ENCODE peak calls at places on chromosomes 5 and 9, in six cellular contexts. Y, Q, K, B, L and N are unnamed samples.

GRCh38 chr5:76527685-76528161 is 95.5 kb downstream of the F2RL2 start:
- DNase-seq in Y (no peak), Q (no peak), K (no peak), B (no peak), L (no peak), N (peak)

GRCh38 chr5:33091571-33092363 is 349.0 kb upstream of the TARS1 start:
- DNase-seq in Y (peak), Q (peak), K (no peak), B (no peak), L (no peak), N (no peak)

GRCh38 chr5:174187001-174187400 is 141.5 kb downstream of the NSG2 start:
- DNase-seq in Y (no peak), Q (no peak), K (no peak), B (no peak), L (no peak), N (no peak)

GRCh38 chr9:121840838-121841760 is 189.7 kb downstream of the DAB2IP start:
- DNase-seq in Y (no peak), Q (no peak), K (no peak), B (no peak), L (no peak), N (peak)

GRCh38 chr9:123451011-123451410 is 95.0 kb downstream of the CRB2 start:
- DNase-seq in Y (no peak), Q (no peak), K (no peak), B (no peak), L (no peak), N (no peak)

GRCh38 chr5:1651971-1652872 is 128.5 kb upstream of the LPCAT1 start:
- DNase-seq in Y (no peak), Q (no peak), K (no peak), B (no peak), L (no peak), N (peak)

GRCh38 chr9:130423272-130423671 is 21.5 kb upstream of the ASS1 start:
- DNase-seq in Y (no peak), Q (no peak), K (no peak), B (no peak), L (no peak), N (peak)

GRCh38 chr5:103224118-103224893 is 34.3 kb upstream of the MACIR start:
- DNase-seq in Y (peak), Q (peak), K (no peak), B (peak), L (peak), N (peak)

GRCh38 chr5:1763548-1763911 is 36.1 kb downstream of the MRPL36 start:
- DNase-seq in Y (peak), Q (peak), K (no peak), B (no peak), L (peak), N (peak)

GRCh38 chr9:86322973-86323644 is 31.1 kb downstream of the TUT7 start:
- DNase-seq in Y (no peak), Q (peak), K (no peak), B (no peak), L (no peak), N (no peak)